ENCODE peak calls at places on chromosomes 1 and 21, in four cellular contexts. K is stomach, M is tibial nerve, Y is heart left ventricle. V is an unnamed sample.

GRCh38 chr1:37513795-37514349 is 694 bp downstream of the MEAF6 start:
- DNase-seq in Y (no peak), K (peak; percentile 27), M (no peak), V (peak; percentile 47)

GRCh38 chr21:46063734-46064680 is 33.9 kb upstream of the COL6A2 start:
- DNase-seq in M (no peak), Y (no peak), K (peak; percentile 18), V (no peak)

GRCh38 chr1:111196213-111196612 is 4.2 kb downstream of the DENND2D start:
- DNase-seq in K (no peak), M (no peak), Y (no peak), V (no peak)

GRCh38 chr1:211928993-211929637 is 98.6 kb upstream of the LPGAT1 start:
- DNase-seq in K (peak; percentile 51), M (no peak), Y (no peak), V (peak; percentile 41)

GRCh38 chr1:162371611-162372010 is 5.0 kb downstream of the SPATA46 start:
- DNase-seq in Y (no peak), K (no peak), M (no peak), V (no peak)

GRCh38 chr1:183435497-183435896 is 17.3 kb upstream of the NMNAT2 start:
- DNase-seq in K (no peak), M (no peak), Y (no peak), V (no peak)

GRCh38 chr1:4655674-4656532 is 1.5 kb downstream of the AJAP1 start:
- DNase-seq in M (no peak), Y (peak; percentile 42), K (no peak), V (peak; percentile 56)

GRCh38 chr1:110673197-110673701 is 1.5 kb downstream of the KCNA3 start:
- DNase-seq in M (no peak), K (no peak), Y (no peak), V (no peak)

GRCh38 chr1:247332901-247333361 is 1.3 kb upstream of the ZNF496 start:
- DNase-seq in Y (peak; percentile 28), K (peak; percentile 38), M (peak; percentile 22), V (peak; percentile 59)

GRCh38 chr1:24902471-24902891 is 27.6 kb downstream of the RUNX3 start:
- DNase-seq in Y (no peak), M (no peak), K (peak; percentile 19), V (no peak)

GRCh38 chr1:37392051-37392450 is 82.3 kb upstream of the ZC3H12A start:
- DNase-seq in K (no peak), Y (no peak), M (no peak), V (no peak)

GRCh38 chr1:161177112-161177935 is at the start of gene B4GALT3:
- DNase-seq in M (peak; percentile 87), K (peak; percentile 92), Y (peak; percentile 90), V (peak; percentile 92)

GRCh38 chr1:40965531-40965930 is 14.0 kb upstream of the CTPS1 start:
- DNase-seq in Y (no peak), K (no peak), M (no peak), V (no peak)

GRCh38 chr1:221381858-221382623 is 359.8 kb downstream of the DUSP10 start:
- DNase-seq in Y (no peak), M (no peak), K (no peak), V (no peak)

GRCh38 chr1:192448026-192448578 is 127.5 kb upstream of the RGS1 start:
- DNase-seq in Y (no peak), K (no peak), M (no peak), V (no peak)

GRCh38 chr21:16851054-16851453 is 661.8 kb upstream of the CXADR start:
- DNase-seq in Y (no peak), K (no peak), M (no peak), V (no peak)

GRCh38 chr1:244054247-244054923 is 3.3 kb downstream of the ZBTB18 start:
- DNase-seq in M (no peak), Y (no peak), K (no peak), V (no peak)

GRCh38 chr1:82706741-82707140 is 906.0 kb downstream of the ADGRL2 start:
- DNase-seq in M (no peak), K (no peak), Y (no peak), V (no peak)

GRCh38 chr1:226325178-226325577 is 16.2 kb upstream of the LIN9 start:
- DNase-seq in Y (no peak), K (no peak), M (no peak), V (no peak)

GRCh38 chr1:87061742-87062156 is 147.3 kb downstream of the HS2ST1 start:
- DNase-seq in M (no peak), K (no peak), Y (no peak), V (no peak)

GRCh38 chr1:17190526-17190995 is 14.4 kb upstream of the PADI1 start:
- DNase-seq in M (no peak), K (peak; percentile 18), Y (no peak), V (no peak)

GRCh38 chr1:41870076-41870562 is 48.6 kb downstream of the HIVEP3 start:
- DNase-seq in Y (no peak), M (no peak), K (no peak), V (no peak)

GRCh38 chr1:234659538-234659937 is 49.6 kb upstream of the IRF2BP2 start:
- DNase-seq in K (no peak), Y (no peak), M (no peak), V (no peak)

GRCh38 chr1:245876586-245876985 is 630.5 kb downstream of the SMYD3 start:
- DNase-seq in M (no peak), K (no peak), Y (no peak), V (no peak)

GRCh38 chr1:109025691-109026090 is 16.2 kb downstream of the WDR47 start:
- DNase-seq in M (no peak), Y (no peak), K (no peak), V (no peak)

GRCh38 chr1:167763525-167764220 is 41.9 kb downstream of the MPZL1 start:
- DNase-seq in K (no peak), M (no peak), Y (no peak), V (no peak)

GRCh38 chr1:199758626-199759255 is 268.8 kb upstream of the NR5A2 start:
- DNase-seq in Y (no peak), M (no peak), K (no peak), V (no peak)
- TF ChIP-seq POLR2A in Y (no peak), M (no peak), K (no peak), V (no peak)

DNA sequence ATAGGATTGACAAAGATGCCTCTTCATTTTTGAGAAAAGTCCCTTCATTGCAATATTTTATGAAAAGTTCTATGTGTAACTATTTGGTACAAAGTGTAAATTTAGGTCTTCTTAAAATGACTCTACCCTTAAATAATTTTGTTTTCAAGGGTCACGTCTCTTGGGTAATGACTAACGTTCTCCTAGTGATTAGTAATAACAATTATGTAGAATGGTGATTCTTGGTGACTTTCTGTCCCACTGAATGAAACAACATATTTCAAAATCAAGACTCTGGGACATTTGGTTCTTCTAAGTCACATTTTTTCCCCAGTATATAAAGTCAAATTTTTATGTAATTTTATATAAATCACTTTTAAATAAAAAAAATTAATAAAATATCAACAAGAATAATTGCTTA is 277.5 kb upstream of the ADAMTS5 start:
- DNase-seq in K (no peak), Y (no peak), M (no peak), V (no peak)
- H3K27ac ChIP-seq in K (no peak overlapping the region), Y (no peak overlapping the region), M (no peak overlapping the region), V (no peak overlapping the region)

GRCh38 chr1:15708486-15709137 is 24.5 kb downstream of the PLEKHM2 start:
- DNase-seq in M (no peak), Y (no peak), K (no peak), V (no peak)
- TF ChIP-seq POLR2A in M (no peak), Y (no peak), K (no peak), V (no peak)

GRCh38 chr1:205811660-205812059 is 1.3 kb downstream of the SLC41A1 start:
- DNase-seq in Y (peak; percentile 75), K (peak; percentile 57), M (no peak), V (peak; percentile 62)
- H3K27ac ChIP-seq in Y (peak overlapping the region; percentile 97), K (peak overlapping the region; percentile 94), M (peak overlapping the region; percentile 86), V (peak overlapping the region; percentile 89)

DNA sequence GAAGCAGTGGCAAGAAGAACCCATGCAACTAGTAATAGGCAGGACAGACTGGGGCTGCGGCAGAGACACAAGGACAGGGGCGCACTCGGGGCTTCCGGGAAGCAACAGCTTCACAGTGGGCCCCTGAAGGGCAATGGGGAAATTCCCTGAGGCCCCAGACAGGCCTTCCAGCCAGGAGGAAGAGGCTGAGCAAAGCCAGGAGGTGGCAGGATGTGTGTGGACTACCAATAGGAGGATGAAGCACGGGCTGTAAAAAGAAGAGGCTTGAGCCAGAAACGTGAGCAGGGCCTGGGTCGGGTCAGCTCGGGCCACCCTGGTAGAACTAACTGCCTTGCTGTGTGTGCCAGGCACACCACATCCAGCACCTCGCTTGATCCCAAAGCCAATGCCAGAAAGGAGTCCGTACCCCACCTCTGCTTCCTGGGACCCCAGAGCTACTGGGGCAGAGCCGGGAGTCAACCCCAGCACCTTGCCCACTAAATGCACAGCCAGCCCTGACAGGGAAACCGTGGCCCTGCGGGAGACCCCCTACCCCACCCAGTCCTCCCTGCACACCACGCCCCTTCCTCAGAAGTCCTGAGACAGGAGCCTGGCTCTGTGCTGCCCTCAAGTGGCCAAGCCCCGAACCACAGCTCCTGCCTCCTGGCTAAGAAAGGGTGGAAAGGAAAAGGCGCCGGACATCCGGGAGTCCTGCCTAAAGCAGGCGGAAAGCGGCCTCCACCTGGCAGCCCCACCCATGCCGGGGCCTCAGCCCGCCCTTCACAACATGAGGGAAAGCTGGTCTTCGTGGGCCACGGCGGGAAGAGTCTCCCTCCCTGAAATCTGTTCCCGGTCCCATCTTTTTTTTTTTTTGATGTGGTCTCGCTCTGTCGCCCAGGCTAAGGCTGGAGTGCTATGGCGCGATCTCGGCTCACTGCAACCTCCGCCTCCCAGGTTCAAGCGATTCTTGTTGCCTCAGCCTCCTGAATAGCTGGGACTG is 33.7 kb downstream of the TTC39A start:
- DNase-seq in K (peak; percentile 88), Y (peak; percentile 81), M (peak; percentile 70), V (peak; percentile 89)
- TF ChIP-seq POLR2A in K (no peak), Y (no peak), M (no peak), V (no peak)

GRCh38 chr21:34885125-34885524 is 164.0 kb downstream of the RUNX1 start:
- DNase-seq in M (no peak), Y (no peak), K (no peak), V (no peak)

GRCh38 chr21:34887729-34888568 is 161.2 kb downstream of the RUNX1 start:
- DNase-seq in Y (peak; percentile 56), M (peak; percentile 54), K (peak; percentile 82), V (peak; percentile 72)

GRCh38 chr21:34885636-34886553 is 163.2 kb downstream of the RUNX1 start:
- DNase-seq in Y (peak; percentile 17), M (no peak), K (no peak), V (no peak)

GRCh38 chr21:34888569-34889286 is 160.4 kb downstream of the RUNX1 start:
- DNase-seq in Y (peak; percentile 93), K (peak; percentile 97), M (peak; percentile 88), V (peak; percentile 97)

DNA sequence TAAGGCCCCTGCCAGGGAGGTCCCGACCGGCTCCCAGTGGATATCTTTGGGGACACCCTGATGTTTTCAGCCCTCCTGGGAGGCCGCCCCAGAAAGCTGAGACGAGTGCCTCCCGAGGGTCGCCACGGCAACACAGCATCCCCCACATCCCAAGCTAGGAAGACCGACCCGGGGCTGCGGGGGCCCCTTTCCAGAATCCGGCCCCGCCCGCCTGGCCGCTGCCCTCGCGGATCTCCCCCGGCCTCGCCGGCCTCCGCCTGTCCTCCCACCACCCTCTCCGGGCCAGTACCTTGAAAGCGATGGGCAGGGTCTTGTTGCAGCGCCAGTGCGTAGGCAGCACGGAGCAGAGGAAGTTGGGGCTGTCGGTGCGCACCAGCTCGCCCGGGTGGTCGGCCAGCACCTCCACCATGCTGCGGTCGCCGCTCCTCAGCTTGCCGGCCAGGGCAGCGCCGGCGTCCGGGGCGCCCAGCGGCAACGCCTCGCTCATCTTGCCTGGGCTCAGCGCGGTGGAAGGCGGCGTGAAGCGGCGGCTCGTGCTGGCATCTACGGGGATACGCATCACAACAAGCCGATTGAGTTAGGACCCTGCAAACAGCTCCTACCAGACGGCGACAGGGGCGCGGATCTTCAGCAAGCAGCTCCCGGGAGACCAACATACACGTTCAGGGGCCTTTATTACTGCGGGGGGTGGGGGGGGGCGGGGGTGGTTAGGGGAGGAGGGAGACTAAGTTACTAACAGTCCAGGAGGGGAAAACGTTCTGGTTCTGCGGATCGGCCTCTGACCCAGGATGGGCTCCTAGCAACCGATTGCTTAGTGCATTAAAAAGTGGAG is 162.3 kb downstream of the RUNX1 start:
- DNase-seq in Y (peak; percentile 21), M (no peak), K (no peak), V (peak; percentile 23)
- H3K27ac ChIP-seq in Y (peak overlapping the region; percentile 80), M (peak overlapping the region; percentile 85), K (peak overlapping the region; percentile 98), V (peak overlapping the region; percentile 36)

V was measured in body of pancreas.